ENCODE peak calls at places on chromosomes 6 and 20, in four cellular contexts. X, I, P and B are unnamed samples.

GRCh38 chr20:18138639-18139583 is 1.2 kb downstream of the KAT14 start:
- DNase-seq in X (no peak), P (peak; percentile 3), I (no peak), B (no peak)

GRCh38 chr6:43915213-43915869 is 145.3 kb downstream of the VEGFA start:
- DNase-seq in X (no peak), I (no peak), P (no peak), B (no peak)

GRCh38 chr6:25883536-25883935 is 9.5 kb upstream of the SLC17A3 start:
- DNase-seq in X (no peak), P (peak; percentile 63), I (no peak), B (no peak)

GRCh38 chr20:23002276-23002675 is 32.8 kb upstream of the SSTR4 start:
- DNase-seq in X (no peak), P (no peak), I (no peak), B (no peak)

GRCh38 chr20:47175501-47175900 is 181.0 kb downstream of the ZMYND8 start:
- DNase-seq in X (no peak), P (no peak), I (no peak), B (peak; percentile 30)

GRCh38 chr6:162733489-162733888 is 5.7 kb downstream of the PACRG start:
- DNase-seq in I (no peak), X (no peak), P (no peak), B (no peak)

GRCh38 chr6:44649365-44650025 is 262.0 kb downstream of the CDC5L start:
- DNase-seq in P (peak; percentile 24), I (no peak), X (no peak), B (no peak)

GRCh38 chr6:150144294-150144868 is 1.5 kb downstream of the PPP1R14C start:
- DNase-seq in P (no peak), X (no peak), I (no peak), B (no peak)

GRCh38 chr20:45110301-45110700 is 4.7 kb downstream of the WFDC5 start:
- DNase-seq in X (no peak), P (no peak), I (no peak), B (no peak)

GRCh38 chr20:46375771-46376170 is 30.6 kb downstream of the ELMO2 start:
- DNase-seq in P (peak; percentile 17), I (no peak), X (no peak), B (no peak)